ENCODE peak calls at places on chromosome 13, in seven cellular contexts. I is GM23248, G is epithelial cell of esophagus, V is HuH-7, P is thoracic aorta, H is endothelial cell of umbilical vein, K is T-cell. Q is an unnamed sample.

GRCh38 chr13:109465151-109465550 is 321.2 kb downstream of the IRS2 start:
- DNase-seq in P (no peak), V (no peak), H (no peak), G (peak; percentile 11), I (peak; percentile 20), K (no peak), Q (no peak)

GRCh38 chr13:77042566-77043177 is 15.7 kb upstream of the FBXL3 start:
- DNase-seq in H (no peak), V (no peak), P (no peak), G (no peak), I (no peak), K (no peak), Q (no peak)

GRCh38 chr13:110261166-110262081 is 45.5 kb downstream of the COL4A1 start:
- DNase-seq in P (no peak), I (no peak), V (no peak), H (peak; percentile 21), G (peak; percentile 31), K (no peak), Q (no peak)

GRCh38 chr13:24851546-24851945 is 87.6 kb downstream of the RNF17 start:
- DNase-seq in G (peak; percentile 92), P (no peak), I (peak; percentile 15), V (no peak), H (no peak), K (no peak), Q (peak; percentile 87)

GRCh38 chr13:26168835-26169234 is 53.3 kb downstream of the RNF6 start:
- DNase-seq in P (no peak), K (no peak), I (no peak), V (no peak), H (no peak), G (no peak), Q (no peak)

GRCh38 chr13:101346942-101347728 is 69.2 kb downstream of the NALCN start:
- DNase-seq in V (no peak), G (peak; percentile 31), P (no peak), I (peak; percentile 42), H (no peak), K (no peak), Q (no peak)

GRCh38 chr13:43787998-43788397 is 1.2 kb upstream of the ENOX1 start:
- DNase-seq in P (no peak), G (peak; percentile 65), K (no peak), H (peak; percentile 16), V (no peak), I (peak; percentile 72), Q (peak; percentile 68)

GRCh38 chr13:41268764-41269163 is 5.4 kb upstream of the MTRF1 start:
- DNase-seq in P (no peak), K (no peak), I (peak; percentile 25), H (peak; percentile 20), G (peak; percentile 9), V (no peak), Q (no peak)

GRCh38 chr13:52405369-52405766 is 604 bp downstream of the THSD1 start:
- DNase-seq in I (peak; percentile 42), P (no peak), H (peak; percentile 52), V (no peak), K (no peak), G (peak; percentile 35), Q (no peak)

GRCh38 chr13:63124863-63125262 is 1709.2 kb upstream of the PCDH20 start:
- DNase-seq in G (peak; percentile 25), P (no peak), K (no peak), I (peak; percentile 37), V (no peak), H (peak; percentile 29), Q (no peak)

GRCh38 chr13:39415403-39415802 is 187.6 kb downstream of the LHFPL6 start:
- DNase-seq in G (peak; percentile 64), P (no peak), H (peak; percentile 78), V (no peak), I (peak; percentile 68), K (no peak), Q (peak; percentile 23)

GRCh38 chr13:41137951-41138350 is 5.3 kb upstream of the KBTBD6 start:
- DNase-seq in K (no peak), G (peak; percentile 91), H (no peak), P (no peak), V (no peak), I (peak; percentile 64), Q (no peak)

GRCh38 chr13:43193789-43194188 is 170.4 kb downstream of the DNAJC15 start:
- DNase-seq in P (no peak), V (no peak), G (no peak), K (no peak), H (no peak), I (no peak), Q (no peak)

GRCh38 chr13:20826810-20827560 is 53.2 kb upstream of the EEF1AKMT1 start:
- DNase-seq in I (peak; percentile 42), P (no peak), H (no peak), V (no peak), G (no peak), K (no peak), Q (peak; percentile 32)

GRCh38 chr13:104976964-104977363 is 1558.5 kb downstream of the EFNB2 start:
- DNase-seq in K (no peak), I (no peak), V (no peak), P (no peak), H (no peak), G (no peak), Q (no peak)

GRCh38 chr13:37662624-37663023 is 64.1 kb upstream of the POSTN start:
- DNase-seq in V (no peak), G (no peak), H (no peak), K (no peak), I (no peak), P (no peak), Q (no peak)

GRCh38 chr13:41291246-41291645 is 19.8 kb upstream of the NAA16 start:
- DNase-seq in G (no peak), K (no peak), H (no peak), P (no peak), V (no peak), I (no peak), Q (no peak)

GRCh38 chr13:25165664-25166063 is 6.4 kb downstream of the AMER2 start:
- DNase-seq in G (no peak), K (no peak), V (no peak), P (no peak), H (no peak), I (no peak), Q (no peak)

GRCh38 chr13:110045919-110046318 is 259.5 kb upstream of the IRS2 start:
- DNase-seq in V (no peak), K (no peak), G (no peak), P (no peak), I (no peak), H (no peak), Q (no peak)

GRCh38 chr13:39786091-39786490 is 130.6 kb downstream of the COG6 start:
- DNase-seq in V (no peak), I (no peak), P (no peak), K (no peak), G (no peak), H (peak; percentile 97), Q (no peak)

GRCh38 chr13:29254971-29255370 is 340.5 kb downstream of the SLC7A1 start:
- DNase-seq in H (no peak), K (no peak), G (no peak), P (no peak), I (no peak), V (no peak), Q (no peak)

GRCh38 chr13:27619093-27619705 is 1.1 kb downstream of the LNX2 start:
- DNase-seq in P (no peak), I (peak; percentile 72), H (peak; percentile 51), K (no peak), G (peak; percentile 29), V (no peak), Q (no peak)

GRCh38 chr13:35927554-35927953 is 203.6 kb downstream of the DCLK1 start:
- DNase-seq in I (peak; percentile 84), P (peak; percentile 3), V (no peak), K (no peak), G (peak; percentile 25), H (peak; percentile 19), Q (no peak)

GRCh38 chr13:91767681-91768080 is 369.3 kb downstream of the GPC5 start:
- DNase-seq in I (no peak), H (no peak), G (peak; percentile 0), K (no peak), V (no peak), P (no peak), Q (no peak)

GRCh38 chr13:72295173-72295572 is 428.2 kb upstream of the DACH1 start:
- DNase-seq in P (no peak), I (no peak), H (peak; percentile 84), G (no peak), V (no peak), K (no peak), Q (no peak)

GRCh38 chr13:31755803-31756212 is 16.5 kb downstream of the RXFP2 start:
- DNase-seq in K (no peak), V (no peak), G (no peak), I (peak; percentile 84), H (no peak), P (no peak), Q (no peak)